ENCODE peak calls at places on chromosomes 2 and 18, in nine cellular contexts. One of them, this sample, is unnamed.

GRCh38 chr2:180927030-180927686 is 53.2 kb upstream of the UBE2E3 start:
- ATAC-seq in K562: no peak
- ATAC-seq in heart left ventricle: no peak
- ATAC-seq in naive thymus-derived CD8-positive, alpha-beta T cell: no peak
- ATAC-seq in natural killer cell: no peak
- ATAC-seq in stimulated activated naive B cell treated with anti-CD40 and anti-IgM and Interleukin-4, amounts not matched to agents 10 μg/mL and 1 μg/mL and 100 μg/mL, for 72 hours: no peak
- ATAC-seq in memory B cell: no peak
- ATAC-seq in esophagus mucosa: no peak
- ATAC-seq in activated T-cell treated with anti-CD3 and anti-CD28 coated beads, Interleukin-2, amount 50 U/mL, for 72 hours: no peak
- ATAC-seq in this sample: no peak

GRCh38 chr2:224574423-224575084 is 10.6 kb downstream of the CUL3 start:
- ATAC-seq in K562: peak
- ATAC-seq in heart left ventricle: no peak
- ATAC-seq in naive thymus-derived CD8-positive, alpha-beta T cell: peak
- ATAC-seq in natural killer cell: peak
- ATAC-seq in stimulated activated naive B cell treated with anti-CD40 and anti-IgM and Interleukin-4, amounts not matched to agents 10 μg/mL and 1 μg/mL and 100 μg/mL, for 72 hours: no peak
- ATAC-seq in memory B cell: peak
- ATAC-seq in esophagus mucosa: no peak
- ATAC-seq in activated T-cell treated with anti-CD3 and anti-CD28 coated beads, Interleukin-2, amount 50 U/mL, for 72 hours: no peak
- ATAC-seq in this sample: no peak

GRCh38 chr2:54416166-54416798 is 39.8 kb upstream of the SPTBN1 start:
- ATAC-seq in K562: peak
- ATAC-seq in heart left ventricle: peak
- ATAC-seq in naive thymus-derived CD8-positive, alpha-beta T cell: no peak
- ATAC-seq in natural killer cell: no peak
- ATAC-seq in stimulated activated naive B cell treated with anti-CD40 and anti-IgM and Interleukin-4, amounts not matched to agents 10 μg/mL and 1 μg/mL and 100 μg/mL, for 72 hours: no peak
- ATAC-seq in memory B cell: no peak
- ATAC-seq in esophagus mucosa: peak
- ATAC-seq in activated T-cell treated with anti-CD3 and anti-CD28 coated beads, Interleukin-2, amount 50 U/mL, for 72 hours: no peak
- ATAC-seq in this sample: peak

GRCh38 chr2:23249348-23249747 is 135.6 kb upstream of the KLHL29 start:
- ATAC-seq in K562: no peak
- ATAC-seq in heart left ventricle: peak
- ATAC-seq in naive thymus-derived CD8-positive, alpha-beta T cell: no peak
- ATAC-seq in natural killer cell: no peak
- ATAC-seq in stimulated activated naive B cell treated with anti-CD40 and anti-IgM and Interleukin-4, amounts not matched to agents 10 μg/mL and 1 μg/mL and 100 μg/mL, for 72 hours: no peak
- ATAC-seq in memory B cell: no peak
- ATAC-seq in esophagus mucosa: no peak
- ATAC-seq in activated T-cell treated with anti-CD3 and anti-CD28 coated beads, Interleukin-2, amount 50 U/mL, for 72 hours: no peak
- ATAC-seq in this sample: peak

GRCh38 chr2:66840321-66841014 is 405.5 kb downstream of the MEIS1 start:
- ATAC-seq in K562: no peak
- ATAC-seq in heart left ventricle: no peak
- ATAC-seq in naive thymus-derived CD8-positive, alpha-beta T cell: no peak
- ATAC-seq in natural killer cell: no peak
- ATAC-seq in stimulated activated naive B cell treated with anti-CD40 and anti-IgM and Interleukin-4, amounts not matched to agents 10 μg/mL and 1 μg/mL and 100 μg/mL, for 72 hours: no peak
- ATAC-seq in memory B cell: no peak
- ATAC-seq in esophagus mucosa: no peak
- ATAC-seq in activated T-cell treated with anti-CD3 and anti-CD28 coated beads, Interleukin-2, amount 50 U/mL, for 72 hours: no peak
- ATAC-seq in this sample: no peak

GRCh38 chr18:62342884-62343283 is 17.8 kb downstream of the TNFRSF11A start:
- ATAC-seq in K562: no peak
- ATAC-seq in heart left ventricle: no peak
- ATAC-seq in naive thymus-derived CD8-positive, alpha-beta T cell: no peak
- ATAC-seq in natural killer cell: no peak
- ATAC-seq in stimulated activated naive B cell treated with anti-CD40 and anti-IgM and Interleukin-4, amounts not matched to agents 10 μg/mL and 1 μg/mL and 100 μg/mL, for 72 hours: no peak
- ATAC-seq in memory B cell: no peak
- ATAC-seq in esophagus mucosa: no peak
- ATAC-seq in activated T-cell treated with anti-CD3 and anti-CD28 coated beads, Interleukin-2, amount 50 U/mL, for 72 hours: no peak
- ATAC-seq in this sample: no peak

GRCh38 chr2:42961385-42961800 is 169.0 kb upstream of the HAAO start:
- ATAC-seq in K562: no peak
- ATAC-seq in heart left ventricle: peak
- ATAC-seq in naive thymus-derived CD8-positive, alpha-beta T cell: no peak
- ATAC-seq in natural killer cell: peak
- ATAC-seq in stimulated activated naive B cell treated with anti-CD40 and anti-IgM and Interleukin-4, amounts not matched to agents 10 μg/mL and 1 μg/mL and 100 μg/mL, for 72 hours: no peak
- ATAC-seq in memory B cell: no peak
- ATAC-seq in esophagus mucosa: peak
- ATAC-seq in activated T-cell treated with anti-CD3 and anti-CD28 coated beads, Interleukin-2, amount 50 U/mL, for 72 hours: no peak
- ATAC-seq in this sample: peak

GRCh38 chr2:108943067-108943350 is 46.0 kb downstream of the EDAR start:
- ATAC-seq in K562: no peak
- ATAC-seq in heart left ventricle: no peak
- ATAC-seq in naive thymus-derived CD8-positive, alpha-beta T cell: no peak
- ATAC-seq in natural killer cell: no peak
- ATAC-seq in stimulated activated naive B cell treated with anti-CD40 and anti-IgM and Interleukin-4, amounts not matched to agents 10 μg/mL and 1 μg/mL and 100 μg/mL, for 72 hours: no peak
- ATAC-seq in memory B cell: no peak
- ATAC-seq in esophagus mucosa: peak
- ATAC-seq in activated T-cell treated with anti-CD3 and anti-CD28 coated beads, Interleukin-2, amount 50 U/mL, for 72 hours: no peak
- ATAC-seq in this sample: no peak

GRCh38 chr18:37578182-37578678 is 12.6 kb upstream of the CELF4 start:
- ATAC-seq in K562: no peak
- ATAC-seq in heart left ventricle: no peak
- ATAC-seq in naive thymus-derived CD8-positive, alpha-beta T cell: no peak
- ATAC-seq in natural killer cell: no peak
- ATAC-seq in stimulated activated naive B cell treated with anti-CD40 and anti-IgM and Interleukin-4, amounts not matched to agents 10 μg/mL and 1 μg/mL and 100 μg/mL, for 72 hours: no peak
- ATAC-seq in memory B cell: no peak
- ATAC-seq in esophagus mucosa: no peak
- ATAC-seq in activated T-cell treated with anti-CD3 and anti-CD28 coated beads, Interleukin-2, amount 50 U/mL, for 72 hours: no peak
- ATAC-seq in this sample: no peak

GRCh38 chr2:233453111-233453915 is 99.0 kb downstream of the DGKD start:
- ATAC-seq in K562: no peak
- ATAC-seq in heart left ventricle: peak
- ATAC-seq in naive thymus-derived CD8-positive, alpha-beta T cell: no peak
- ATAC-seq in natural killer cell: no peak
- ATAC-seq in stimulated activated naive B cell treated with anti-CD40 and anti-IgM and Interleukin-4, amounts not matched to agents 10 μg/mL and 1 μg/mL and 100 μg/mL, for 72 hours: no peak
- ATAC-seq in memory B cell: no peak
- ATAC-seq in esophagus mucosa: no peak
- ATAC-seq in activated T-cell treated with anti-CD3 and anti-CD28 coated beads, Interleukin-2, amount 50 U/mL, for 72 hours: no peak
- ATAC-seq in this sample: no peak

GRCh38 chr2:203636896-203637818 is 69.3 kb upstream of the CD28 start:
- ATAC-seq in K562: no peak
- ATAC-seq in heart left ventricle: peak
- ATAC-seq in naive thymus-derived CD8-positive, alpha-beta T cell: peak
- ATAC-seq in natural killer cell: peak
- ATAC-seq in stimulated activated naive B cell treated with anti-CD40 and anti-IgM and Interleukin-4, amounts not matched to agents 10 μg/mL and 1 μg/mL and 100 μg/mL, for 72 hours: no peak
- ATAC-seq in memory B cell: no peak
- ATAC-seq in esophagus mucosa: no peak
- ATAC-seq in activated T-cell treated with anti-CD3 and anti-CD28 coated beads, Interleukin-2, amount 50 U/mL, for 72 hours: no peak
- ATAC-seq in this sample: peak

GRCh38 chr18:36458306-36458705 is 160.8 kb downstream of the FHOD3 start:
- ATAC-seq in K562: no peak
- ATAC-seq in heart left ventricle: peak
- ATAC-seq in naive thymus-derived CD8-positive, alpha-beta T cell: no peak
- ATAC-seq in natural killer cell: no peak
- ATAC-seq in stimulated activated naive B cell treated with anti-CD40 and anti-IgM and Interleukin-4, amounts not matched to agents 10 μg/mL and 1 μg/mL and 100 μg/mL, for 72 hours: no peak
- ATAC-seq in memory B cell: no peak
- ATAC-seq in esophagus mucosa: no peak
- ATAC-seq in activated T-cell treated with anti-CD3 and anti-CD28 coated beads, Interleukin-2, amount 50 U/mL, for 72 hours: no peak
- ATAC-seq in this sample: no peak

GRCh38 chr2:17877811-17878221 is 651 bp upstream of the KCNS3 start:
- ATAC-seq in K562: peak
- ATAC-seq in heart left ventricle: peak
- ATAC-seq in naive thymus-derived CD8-positive, alpha-beta T cell: no peak
- ATAC-seq in natural killer cell: peak
- ATAC-seq in stimulated activated naive B cell treated with anti-CD40 and anti-IgM and Interleukin-4, amounts not matched to agents 10 μg/mL and 1 μg/mL and 100 μg/mL, for 72 hours: peak
- ATAC-seq in memory B cell: peak
- ATAC-seq in esophagus mucosa: peak
- ATAC-seq in activated T-cell treated with anti-CD3 and anti-CD28 coated beads, Interleukin-2, amount 50 U/mL, for 72 hours: no peak
- ATAC-seq in this sample: peak

GRCh38 chr2:234676109-234676858 is 179.4 kb upstream of the ARL4C start:
- ATAC-seq in K562: no peak
- ATAC-seq in heart left ventricle: no peak
- ATAC-seq in naive thymus-derived CD8-positive, alpha-beta T cell: no peak
- ATAC-seq in natural killer cell: no peak
- ATAC-seq in stimulated activated naive B cell treated with anti-CD40 and anti-IgM and Interleukin-4, amounts not matched to agents 10 μg/mL and 1 μg/mL and 100 μg/mL, for 72 hours: no peak
- ATAC-seq in memory B cell: no peak
- ATAC-seq in esophagus mucosa: peak
- ATAC-seq in activated T-cell treated with anti-CD3 and anti-CD28 coated beads, Interleukin-2, amount 50 U/mL, for 72 hours: no peak
- ATAC-seq in this sample: no peak